ENCODE peak calls at places on chromosomes 6 and 20, in six cellular contexts. Z is AG09309; V is tibial artery; G is GM10248; U is stimulated activated CD8-positive, alpha-beta memory T cell treated with anti-CD3 and anti-CD28 coated beads, Interleukin-2, amount 100 ng/mL, for 48 hours; I is HS-27A. W is an unnamed sample.

GRCh38 chr6:151765444-151765886 is 42.0 kb upstream of the ESR1 start:
- DNase-seq in Z (peak), V (peak), G (peak), U (no peak), I (peak), W (no peak)

GRCh38 chr6:25793970-25794369 is 37.9 kb downstream of the SLC17A1 start:
- DNase-seq in Z (no peak), V (no peak), G (no peak), U (no peak), I (no peak), W (no peak)

GRCh38 chr6:75044846-75045245 is 161.0 kb downstream of the COL12A1 start:
- DNase-seq in Z (no peak), V (no peak), G (no peak), U (no peak), I (no peak), W (no peak)

GRCh38 chr6:2387445-2387844 is 142.0 kb upstream of the GMDS start:
- DNase-seq in Z (no peak), V (no peak), G (no peak), U (peak), I (no peak), W (no peak)

GRCh38 chr6:17120019-17120418 is 18.2 kb downstream of the STMND1 start:
- DNase-seq in Z (no peak), V (no peak), G (no peak), U (no peak), I (no peak), W (no peak)

GRCh38 chr20:62776692-62777527 is 19.4 kb upstream of the MRGBP start:
- DNase-seq in Z (no peak), V (no peak), G (peak), U (peak), I (no peak), W (no peak)

GRCh38 chr6:152268846-152269442 is 368.2 kb downstream of the SYNE1 start:
- DNase-seq in Z (no peak), V (no peak), G (no peak), U (no peak), I (no peak), W (no peak)

GRCh38 chr6:156175971-156176421 is 601.2 kb upstream of the ARID1B start:
- DNase-seq in Z (no peak), V (no peak), G (no peak), U (no peak), I (no peak), W (no peak)

GRCh38 chr6:156752666-156753301 is 24.4 kb upstream of the ARID1B start:
- DNase-seq in Z (no peak), V (no peak), G (peak), U (no peak), I (no peak), W (no peak)

GRCh38 chr6:138692058-138692977 is 81.3 kb upstream of the CCDC28A start:
- DNase-seq in Z (no peak), V (peak), G (peak), U (peak), I (peak), W (peak)

GRCh38 chr20:61387204-61387958 is 135.3 kb downstream of the CDH4 start:
- DNase-seq in Z (no peak), V (no peak), G (no peak), U (peak), I (no peak), W (no peak)

GRCh38 chr6:153511896-153512496 is 380.9 kb upstream of the RGS17 start:
- DNase-seq in Z (no peak), V (no peak), G (peak), U (no peak), I (no peak), W (no peak)

GRCh38 chr6:15598273-15598778 is 64.5 kb downstream of the DTNBP1 start:
- DNase-seq in Z (no peak), V (no peak), G (no peak), U (no peak), I (no peak), W (no peak)

GRCh38 chr6:99013145-99013544 is 65.4 kb upstream of the FBXL4 start:
- DNase-seq in Z (peak), V (no peak), G (no peak), U (no peak), I (peak), W (no peak)

GRCh38 chr6:158639056-158639455 is 5.5 kb downstream of the DYNLT1 start:
- DNase-seq in Z (no peak), V (no peak), G (no peak), U (no peak), I (no peak), W (no peak)

GRCh38 chr20:47691632-47692031 is 93.6 kb downstream of the SULF2 start:
- DNase-seq in Z (no peak), V (no peak), G (no peak), U (no peak), I (no peak), W (no peak)

GRCh38 chr6:108363756-108364356 is 69.0 kb downstream of the AFG1L start:
- DNase-seq in Z (no peak), V (no peak), G (no peak), U (no peak), I (no peak), W (no peak)

GRCh38 chr6:117795234-117795633 is 111.8 kb upstream of the SLC35F1 start:
- DNase-seq in Z (no peak), V (no peak), G (no peak), U (no peak), I (no peak), W (no peak)

GRCh38 chr20:46831633-46832011 is 63.0 kb upstream of the EYA2 start:
- DNase-seq in Z (no peak), V (no peak), G (no peak), U (no peak), I (no peak), W (no peak)

GRCh38 chr6:12813321-12813720 is 96.8 kb downstream of the PHACTR1 start:
- DNase-seq in Z (no peak), V (no peak), G (no peak), U (no peak), I (no peak), W (no peak)

GRCh38 chr6:6193221-6193745 is 127.2 kb downstream of the F13A1 start:
- DNase-seq in Z (no peak), V (no peak), G (no peak), U (no peak), I (no peak), W (no peak)

GRCh38 chr6:94350833-94351232 is 931.5 kb upstream of the EPHA7 start:
- DNase-seq in Z (no peak), V (no peak), G (no peak), U (no peak), I (no peak), W (no peak)

GRCh38 chr20:1734269-1734858 is 76.8 kb upstream of the SIRPG start:
- DNase-seq in Z (no peak), V (no peak), G (peak), U (no peak), I (no peak), W (no peak)

GRCh38 chr20:58237318-58238182 is 9.1 kb upstream of the ANKRD60 start:
- DNase-seq in Z (peak), V (no peak), G (no peak), U (no peak), I (no peak), W (no peak)

GRCh38 chr20:19823971-19824370 is 65.9 kb downstream of the RIN2 start:
- DNase-seq in Z (no peak), V (no peak), G (no peak), U (no peak), I (no peak), W (no peak)

GRCh38 chr6:36735110-36735971 is 37.7 kb downstream of the RAB44 start:
- DNase-seq in Z (peak), V (peak), G (no peak), U (no peak), I (no peak), W (peak)

GRCh38 chr20:32455171-32455900 is 97.2 kb downstream of the ASXL1 start:
- DNase-seq in Z (no peak), V (no peak), G (no peak), U (no peak), I (no peak), W (no peak)

GRCh38 chr20:32285621-32286334 is 8.3 kb downstream of the KIF3B start:
- DNase-seq in Z (no peak), V (no peak), G (peak), U (peak), I (peak), W (no peak)

GRCh38 chr6:144535630-144536029 is 250.5 kb downstream of the UTRN start:
- DNase-seq in Z (no peak), V (no peak), G (no peak), U (no peak), I (no peak), W (no peak)

GRCh38 chr6:136593748-136594490 is 43.7 kb upstream of the MAP7 start:
- DNase-seq in Z (peak), V (no peak), G (peak), U (peak), I (peak), W (no peak)

GRCh38 chr6:134828641-134829040 is 121.3 kb downstream of the ALDH8A1 start:
- DNase-seq in Z (no peak), V (no peak), G (no peak), U (no peak), I (no peak), W (no peak)

GRCh38 chr20:18007534-18008292 is 38.9 kb downstream of the MGME1 start:
- DNase-seq in Z (no peak), V (no peak), G (no peak), U (no peak), I (no peak), W (no peak)

GRCh38 chr6:77626431-77626830 is 26.4 kb upstream of the MEI4 start:
- DNase-seq in Z (no peak), V (no peak), G (no peak), U (no peak), I (no peak), W (no peak)

GRCh38 chr6:100818066-100818465 is 63.1 kb downstream of the ASCC3 start:
- DNase-seq in Z (no peak), V (no peak), G (no peak), U (no peak), I (no peak), W (no peak)

GRCh38 chr6:33490198-33490597 is 35.8 kb downstream of the ZBTB9 start:
- DNase-seq in Z (no peak), V (no peak), G (no peak), U (no peak), I (no peak), W (no peak)

GRCh38 chr6:16441262-16441661 is 202.9 kb downstream of the GMPR start:
- DNase-seq in Z (no peak), V (no peak), G (no peak), U (no peak), I (no peak), W (no peak)